ENCODE peak calls at places on chromosomes 1 and 21, in five cellular contexts. One of them, this sample, is unnamed.

GRCh38 chr1:234874291-234875288 is 254.0 kb downstream of the TOMM20 start:
- DNase-seq in NCI-H524: no peak
- DNase-seq in KG1: no peak
- DNase-seq in LoVo: no peak
- DNase-seq in NCI-H2029: no peak
- DNase-seq in this sample: no peak

GRCh38 chr1:3319874-3320245 is 134.6 kb upstream of the ARHGEF16 start:
- DNase-seq in NCI-H524: peak; percentile 9
- DNase-seq in LoVo: peak; percentile 76
- DNase-seq in NCI-H2029: no peak
- DNase-seq in KG1: peak; percentile 46
- DNase-seq in this sample: peak; percentile 5

GRCh38 chr1:159211331-159212136 is 6.9 kb downstream of the ACKR1 start:
- DNase-seq in LoVo: peak; percentile 42
- DNase-seq in NCI-H524: peak; percentile 53
- DNase-seq in KG1: peak; percentile 20
- DNase-seq in NCI-H2029: peak; percentile 15
- DNase-seq in this sample: no peak

GRCh38 chr1:24743404-24744211 is 1.6 kb upstream of the CLIC4 start:
- DNase-seq in LoVo: no peak
- DNase-seq in NCI-H524: peak; percentile 84
- DNase-seq in NCI-H2029: no peak
- DNase-seq in KG1: no peak
- DNase-seq in this sample: no peak

GRCh38 chr1:92961896-92962752 is 862 bp upstream of the DIPK1A start:
- DNase-seq in NCI-H524: peak; percentile 77
- DNase-seq in LoVo: peak; percentile 40
- DNase-seq in NCI-H2029: no peak
- DNase-seq in KG1: no peak
- DNase-seq in this sample: no peak

GRCh38 chr1:55209247-55209646 is 5.9 kb downstream of the USP24 start:
- DNase-seq in KG1: no peak
- DNase-seq in NCI-H2029: no peak
- DNase-seq in NCI-H524: peak; percentile 20
- DNase-seq in LoVo: no peak
- DNase-seq in this sample: no peak

GRCh38 chr1:53046930-53047329 is 15.1 kb upstream of the PODN start:
- DNase-seq in KG1: no peak
- DNase-seq in NCI-H524: no peak
- DNase-seq in LoVo: no peak
- DNase-seq in NCI-H2029: peak; percentile 97
- DNase-seq in this sample: no peak

GRCh38 chr21:41817228-41817627 is 50.4 kb upstream of the RIPK4 start:
- DNase-seq in NCI-H2029: peak; percentile 46
- DNase-seq in LoVo: peak; percentile 41
- DNase-seq in KG1: no peak
- DNase-seq in NCI-H524: peak; percentile 56
- DNase-seq in this sample: peak; percentile 22

GRCh38 chr1:167654975-167655575 is 25.0 kb downstream of the RCSD1 start:
- DNase-seq in NCI-H2029: no peak
- DNase-seq in NCI-H524: no peak
- DNase-seq in KG1: no peak
- DNase-seq in LoVo: no peak
- DNase-seq in this sample: no peak

GRCh38 chr1:37650721-37651120 is 16.0 kb upstream of the RSPO1 start:
- DNase-seq in NCI-H2029: no peak
- DNase-seq in KG1: no peak
- DNase-seq in LoVo: no peak
- DNase-seq in NCI-H524: no peak
- DNase-seq in this sample: no peak

GRCh38 chr1:38892976-38893375 is 11.6 kb upstream of the GJA9 start:
- DNase-seq in LoVo: no peak
- DNase-seq in NCI-H2029: no peak
- DNase-seq in KG1: no peak
- DNase-seq in NCI-H524: no peak
- DNase-seq in this sample: no peak

GRCh38 chr1:37498872-37499617 is 15.5 kb downstream of the MEAF6 start:
- DNase-seq in NCI-H2029: peak; percentile 94
- DNase-seq in KG1: no peak
- DNase-seq in LoVo: no peak
- DNase-seq in NCI-H524: no peak
- DNase-seq in this sample: no peak

GRCh38 chr1:235011599-235012435 is 116.8 kb downstream of the TOMM20 start:
- DNase-seq in LoVo: peak; percentile 78
- DNase-seq in NCI-H2029: no peak
- DNase-seq in KG1: peak; percentile 81
- DNase-seq in NCI-H524: no peak
- DNase-seq in this sample: no peak

GRCh38 chr1:7299994-7300393 is 471.1 kb upstream of the VAMP3 start:
- DNase-seq in NCI-H2029: no peak
- DNase-seq in NCI-H524: no peak
- DNase-seq in LoVo: no peak
- DNase-seq in KG1: no peak
- DNase-seq in this sample: no peak

GRCh38 chr1:233440952-233441401 is 113.5 kb downstream of the MAP3K21 start:
- DNase-seq in LoVo: peak; percentile 75
- DNase-seq in KG1: peak; percentile 5
- DNase-seq in NCI-H524: peak; percentile 80
- DNase-seq in NCI-H2029: peak; percentile 65
- DNase-seq in this sample: peak; percentile 42

GRCh38 chr1:234231061-234231892 is 142.0 kb upstream of the COA6 start:
- DNase-seq in KG1: no peak
- DNase-seq in NCI-H2029: no peak
- DNase-seq in LoVo: no peak
- DNase-seq in NCI-H524: no peak
- DNase-seq in this sample: no peak

GRCh38 chr21:26842976-26843911 is 2.0 kb downstream of the ADAMTS1 start:
- DNase-seq in NCI-H524: peak; percentile 88
- DNase-seq in NCI-H2029: peak; percentile 3
- DNase-seq in KG1: no peak
- DNase-seq in LoVo: peak; percentile 57
- DNase-seq in this sample: no peak

GRCh38 chr1:41718444-41719028 is 200.2 kb downstream of the HIVEP3 start:
- DNase-seq in NCI-H524: no peak
- DNase-seq in LoVo: no peak
- DNase-seq in NCI-H2029: no peak
- DNase-seq in KG1: no peak
- DNase-seq in this sample: no peak

GRCh38 chr1:119594386-119594785 is 53.7 kb downstream of the ZNF697 start:
- DNase-seq in NCI-H2029: no peak
- DNase-seq in KG1: no peak
- DNase-seq in LoVo: no peak
- DNase-seq in NCI-H524: no peak
- DNase-seq in this sample: no peak

GRCh38 chr1:39204441-39205081 is at the start of gene MACF1:
- DNase-seq in NCI-H2029: peak; percentile 91
- DNase-seq in KG1: no peak
- DNase-seq in LoVo: no peak
- DNase-seq in NCI-H524: no peak
- DNase-seq in this sample: no peak

GRCh38 chr1:41851589-41851988 is 67.1 kb downstream of the HIVEP3 start:
- DNase-seq in KG1: no peak
- DNase-seq in NCI-H2029: peak; percentile 67
- DNase-seq in NCI-H524: no peak
- DNase-seq in LoVo: no peak
- DNase-seq in this sample: peak; percentile 2

This sample was measured in SK-N-MC.